ENCODE peak calls at places on chromosomes 3 and 15, in ten cellular contexts. U is esophagus muscularis mucosa, S is ovary, D is esophagus squamous epithelium, Z is H1, H is prostate gland, O is transverse colon, A is A549, J is stomach, X is Peyer's patch. L is an unnamed sample.

GRCh38 chr3:54577313-54577712 is 350.5 kb downstream of the LRTM1 start:
- DNase-seq in U (peak), S (no peak), D (no peak), Z (no peak), H (no peak), O (no peak), A (no peak), J (no peak), X (no peak), L (peak)

GRCh38 chr15:90998737-90999136 is 4.4 kb upstream of the PRC1 start:
- DNase-seq in U (no peak), S (no peak), D (no peak), Z (no peak), H (no peak), O (no peak), A (no peak), J (no peak), X (no peak), L (no peak)

GRCh38 chr3:103059481-103059880 is 624.7 kb downstream of the ZPLD1 start:
- DNase-seq in U (no peak), S (no peak), D (no peak), Z (no peak), H (no peak), O (no peak), A (no peak), J (no peak), X (no peak), L (no peak)

GRCh38 chr3:172078721-172079120 is 39.3 kb downstream of the FNDC3B start:
- DNase-seq in U (no peak), S (no peak), D (no peak), Z (no peak), H (no peak), O (no peak), A (no peak), J (no peak), X (no peak), L (no peak)

GRCh38 chr3:115470254-115470653 is 153.1 kb upstream of the GAP43 start:
- DNase-seq in U (no peak), S (no peak), D (no peak), Z (no peak), H (no peak), O (no peak), A (no peak), J (no peak), X (no peak), L (no peak)

GRCh38 chr3:42983927-42984326 is 4.8 kb downstream of the GASK1A start:
- DNase-seq in U (no peak), S (no peak), D (no peak), Z (no peak), H (no peak), O (no peak), A (no peak), J (no peak), X (no peak), L (no peak)

GRCh38 chr3:148903022-148903442 is 37.9 kb downstream of the CPA3 start:
- DNase-seq in U (no peak), S (no peak), D (no peak), Z (no peak), H (no peak), O (no peak), A (no peak), J (no peak), X (no peak), L (no peak)

GRCh38 chr15:56320316-56320715 is 44.9 kb upstream of the TEX9 start:
- DNase-seq in U (no peak), S (no peak), D (no peak), Z (no peak), H (no peak), O (no peak), A (no peak), J (no peak), X (no peak), L (no peak)

GRCh38 chr3:69422751-69423150 is 36.9 kb upstream of the FRMD4B start:
- DNase-seq in U (no peak), S (no peak), D (no peak), Z (no peak), H (no peak), O (no peak), A (no peak), J (no peak), X (no peak), L (no peak)

GRCh38 chr15:48324949-48325348 is 6.3 kb upstream of the DUT start:
- DNase-seq in U (no peak), S (no peak), D (no peak), Z (no peak), H (peak), O (no peak), A (no peak), J (no peak), X (no peak), L (no peak)

GRCh38 chr3:27623085-27623753 is 98.9 kb downstream of the EOMES start:
- DNase-seq in U (no peak), S (no peak), D (no peak), Z (no peak), H (no peak), O (no peak), A (peak), J (no peak), X (no peak), L (no peak)

GRCh38 chr15:75712668-75713337 is at the start of gene CSPG4:
- DNase-seq in U (no peak), S (peak), D (no peak), Z (no peak), H (no peak), O (peak), A (no peak), J (peak), X (peak), L (no peak)

GRCh38 chr3:107524214-107525100 is 1.7 kb downstream of the BBX start:
- DNase-seq in U (no peak), S (peak), D (peak), Z (no peak), H (peak), O (peak), A (no peak), J (peak), X (no peak), L (peak)

GRCh38 chr3:4757949-4758855 is 221.0 kb upstream of the BHLHE40 start:
- DNase-seq in U (no peak), S (no peak), D (no peak), Z (no peak), H (no peak), O (no peak), A (no peak), J (no peak), X (no peak), L (no peak)

GRCh38 chr3:30426319-30426993 is 179.9 kb upstream of the TGFBR2 start:
- DNase-seq in U (peak), S (peak), D (no peak), Z (no peak), H (peak), O (peak), A (no peak), J (no peak), X (no peak), L (peak)

GRCh38 chr15:89416339-89417183 is 79.8 kb downstream of the RHCG start:
- DNase-seq in U (no peak), S (no peak), D (no peak), Z (peak), H (no peak), O (peak), A (peak), J (peak), X (peak), L (no peak)

GRCh38 chr3:55500555-55501340 is 13.6 kb upstream of the WNT5A start:
- DNase-seq in U (no peak), S (no peak), D (no peak), Z (no peak), H (no peak), O (no peak), A (no peak), J (no peak), X (no peak), L (no peak)

GRCh38 chr15:28128036-28128435 is 28.9 kb upstream of the OCA2 start:
- DNase-seq in U (no peak), S (no peak), D (no peak), Z (no peak), H (peak), O (no peak), A (no peak), J (peak), X (peak), L (peak)

GRCh38 chr3:69850849-69851248 is 111.6 kb downstream of the MITF start:
- DNase-seq in U (no peak), S (no peak), D (no peak), Z (no peak), H (no peak), O (no peak), A (no peak), J (no peak), X (no peak), L (no peak)

GRCh38 chr3:82938821-82939328 is 1177.4 kb upstream of the GBE1 start:
- DNase-seq in U (no peak), S (no peak), D (no peak), Z (no peak), H (no peak), O (peak), A (no peak), J (no peak), X (no peak), L (no peak)

GRCh38 chr3:52086461-52086860 is 30.1 kb upstream of the DUSP7 start:
- DNase-seq in U (no peak), S (peak), D (no peak), Z (no peak), H (no peak), O (no peak), A (no peak), J (no peak), X (no peak), L (no peak)

GRCh38 chr15:73515520-73515919 is 72.6 kb downstream of the REC114 start:
- DNase-seq in U (no peak), S (no peak), D (no peak), Z (no peak), H (no peak), O (no peak), A (no peak), J (no peak), X (no peak), L (no peak)

GRCh38 chr15:38660726-38661125 is 96.1 kb upstream of the RASGRP1 start:
- DNase-seq in U (no peak), S (no peak), D (no peak), Z (no peak), H (no peak), O (no peak), A (no peak), J (no peak), X (no peak), L (no peak)

GRCh38 chr3:127368186-127369032 is 80.6 kb upstream of the PRR20G start:
- DNase-seq in U (no peak), S (no peak), D (no peak), Z (no peak), H (no peak), O (no peak), A (no peak), J (no peak), X (peak), L (no peak)

GRCh38 chr3:188208751-188209433 is 54.9 kb downstream of the LPP start:
- DNase-seq in U (no peak), S (no peak), D (no peak), Z (no peak), H (no peak), O (no peak), A (no peak), J (no peak), X (no peak), L (no peak)

GRCh38 chr3:186640473-186640818 is 247 bp downstream of the FETUB start:
- DNase-seq in U (no peak), S (no peak), D (no peak), Z (no peak), H (peak), O (no peak), A (peak), J (no peak), X (no peak), L (peak)

GRCh38 chr3:149395107-149396089 is 17.9 kb upstream of the TM4SF1 start:
- DNase-seq in U (no peak), S (peak), D (no peak), Z (no peak), H (peak), O (no peak), A (no peak), J (no peak), X (no peak), L (no peak)

GRCh38 chr3:123202451-123202850 is 708 bp downstream of the SEC22A start:
- DNase-seq in U (no peak), S (no peak), D (no peak), Z (no peak), H (no peak), O (no peak), A (peak), J (no peak), X (no peak), L (no peak)
- TF ChIP-seq CTCF in U (no peak), S (no peak), D (no peak), Z (no peak), H (no peak), O (no peak), A (no peak), J (no peak), X (no peak), L (no peak)

GRCh38 chr15:49734831-49735508 is 114.1 kb downstream of the DTWD1 start:
- DNase-seq in U (no peak), S (no peak), D (no peak), Z (no peak), H (no peak), O (no peak), A (no peak), J (no peak), X (no peak), L (no peak)
- TF ChIP-seq POLR2A in U (no peak), S (no peak), D (no peak), Z (no peak), H (no peak), O (no peak), A (no peak), J (no peak), X (no peak), L (no peak)

DNA sequence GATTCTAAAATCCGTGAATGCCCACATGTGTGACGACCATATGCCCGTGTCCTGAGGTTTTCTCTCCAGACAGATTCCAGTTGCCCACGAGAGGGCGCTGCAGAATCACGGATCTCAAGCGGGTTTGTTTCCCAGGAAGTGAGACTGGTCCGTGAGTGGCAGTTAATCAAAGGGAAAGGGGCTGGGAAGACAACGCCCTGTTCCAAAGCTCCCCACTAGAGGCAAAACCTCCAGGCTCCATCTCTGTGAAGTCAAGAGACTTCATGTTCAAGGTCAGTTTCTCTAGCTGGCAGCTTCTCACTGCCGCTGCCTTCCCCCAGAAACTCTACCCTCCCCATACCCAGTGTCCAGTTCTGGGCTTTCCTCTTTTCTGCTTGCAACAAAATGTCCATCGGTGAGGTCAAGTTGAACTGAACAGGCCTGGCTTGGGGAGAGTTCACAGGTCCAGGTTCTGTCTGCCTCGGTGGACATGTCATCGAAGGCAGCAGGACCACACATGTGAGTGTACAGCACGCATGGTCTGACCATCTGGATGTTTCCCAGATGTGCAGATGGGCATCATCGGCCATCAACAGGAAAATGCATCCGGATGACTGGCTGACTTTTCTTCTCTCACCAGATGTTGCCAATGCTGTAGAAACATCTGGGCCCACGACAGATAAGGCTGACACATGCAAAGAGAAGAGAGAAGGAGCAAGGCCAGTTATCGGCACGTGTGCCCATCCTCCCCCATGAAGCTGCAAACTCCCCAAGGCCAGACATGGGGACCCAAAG is 44.9 kb downstream of the NOX5 start:
- DNase-seq in U (peak), S (peak), D (no peak), Z (peak), H (peak), O (peak), A (peak), J (peak), X (peak), L (peak)
- TF ChIP-seq CTCF in U (peak), S (peak), D (peak), Z (peak), H (peak), O (peak), A (peak), J (peak), X (peak), L (no peak)

DNA sequence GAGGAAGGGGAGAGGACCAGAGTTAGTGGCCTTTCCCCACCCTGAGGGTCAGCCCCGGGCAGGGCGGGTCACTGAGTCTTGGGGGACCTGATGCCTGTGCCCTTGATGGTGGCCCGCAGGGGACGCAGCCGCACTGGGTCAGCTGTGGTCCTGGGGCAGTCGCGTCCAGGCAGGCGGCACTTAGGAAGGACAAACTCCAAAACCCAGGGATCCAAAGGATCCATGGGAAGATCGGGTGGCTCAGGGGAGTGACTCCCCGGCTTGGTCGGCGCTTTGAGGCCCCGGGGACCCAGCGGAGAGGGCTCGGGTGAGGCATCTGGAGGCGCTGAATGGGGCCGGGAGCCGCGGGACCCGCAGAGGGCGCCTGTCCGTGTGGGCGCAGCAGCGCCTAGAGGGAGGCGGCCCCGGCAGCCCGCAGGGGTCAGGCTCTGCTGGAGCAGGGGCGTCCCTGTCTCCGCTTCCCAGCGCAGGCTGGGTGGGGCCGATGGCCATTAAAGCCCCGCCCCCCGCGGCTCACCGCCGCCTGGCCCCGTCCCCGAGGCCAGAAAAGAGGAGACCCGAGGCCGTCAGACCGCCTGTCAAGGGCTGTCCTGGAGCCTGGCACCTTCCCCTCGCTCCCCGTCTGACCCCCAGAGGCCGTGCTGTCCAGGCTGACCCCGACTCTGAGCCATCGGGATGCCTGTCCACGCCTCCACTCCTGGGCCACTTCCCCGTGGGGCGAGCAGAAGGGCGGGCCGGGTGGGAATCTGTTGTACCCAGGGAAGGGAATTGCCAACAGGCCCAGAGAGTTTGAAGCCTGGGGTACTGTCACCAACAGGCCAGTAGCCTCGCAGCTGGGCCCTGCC is 17.4 kb downstream of the CIDEC start:
- DNase-seq in U (no peak), S (peak), D (no peak), Z (no peak), H (no peak), O (peak), A (peak), J (peak), X (peak), L (no peak)
- TF ChIP-seq POLR2A in U (no peak), S (no peak), D (no peak), Z (no peak), H (no peak), O (no peak), A (no peak), J (no peak), X (no peak), L (no peak)